ENCODE peak calls at places on chromosomes 1 and 21, in five cellular contexts. One of them, this sample, is unnamed.

GRCh38 chr1:152886758-152887409 is 8.8 kb downstream of the SMCP start:
- DNase-seq in heart left ventricle: no peak
- DNase-seq in cardiac muscle cell: no peak
- DNase-seq in fibroblast of pulmonary artery: no peak
- DNase-seq in adipocyte: no peak
- DNase-seq in this sample: no peak

GRCh38 chr1:22848374-22848773 is 124.3 kb downstream of the LACTBL1 start:
- DNase-seq in heart left ventricle: no peak
- DNase-seq in cardiac muscle cell: no peak
- DNase-seq in fibroblast of pulmonary artery: no peak
- DNase-seq in adipocyte: no peak
- DNase-seq in this sample: no peak

GRCh38 chr1:161531986-161532875 is 7.9 kb downstream of the HSPA6 start:
- DNase-seq in heart left ventricle: no peak
- DNase-seq in cardiac muscle cell: peak; percentile 43
- DNase-seq in fibroblast of pulmonary artery: no peak
- DNase-seq in adipocyte: peak; percentile 43
- DNase-seq in this sample: peak; percentile 25

GRCh38 chr1:101183388-101183699 is 53.5 kb upstream of the S1PR1 start:
- DNase-seq in heart left ventricle: no peak
- DNase-seq in cardiac muscle cell: peak; percentile 51
- DNase-seq in fibroblast of pulmonary artery: peak; percentile 66
- DNase-seq in adipocyte: no peak
- DNase-seq in this sample: peak; percentile 59

GRCh38 chr1:223775054-223775453 is 62.7 kb downstream of the CAPN2 start:
- DNase-seq in heart left ventricle: no peak
- DNase-seq in cardiac muscle cell: no peak
- DNase-seq in fibroblast of pulmonary artery: peak; percentile 75
- DNase-seq in adipocyte: peak; percentile 59
- DNase-seq in this sample: peak; percentile 20

GRCh38 chr1:19808351-19808750 is 6.7 kb downstream of the RNF186 start:
- DNase-seq in heart left ventricle: no peak
- DNase-seq in cardiac muscle cell: no peak
- DNase-seq in fibroblast of pulmonary artery: no peak
- DNase-seq in adipocyte: no peak
- DNase-seq in this sample: no peak

GRCh38 chr21:46581780-46582307 is 23.0 kb downstream of the S100B start:
- DNase-seq in heart left ventricle: no peak
- DNase-seq in cardiac muscle cell: no peak
- DNase-seq in fibroblast of pulmonary artery: no peak
- DNase-seq in adipocyte: no peak
- DNase-seq in this sample: no peak

GRCh38 chr1:247077234-247077633 is 1.4 kb downstream of the ZNF670 start:
- DNase-seq in heart left ventricle: no peak
- DNase-seq in cardiac muscle cell: peak; percentile 3
- DNase-seq in fibroblast of pulmonary artery: peak; percentile 17
- DNase-seq in adipocyte: peak; percentile 23
- DNase-seq in this sample: peak; percentile 12

GRCh38 chr1:201602413-201603265 is 63.7 kb downstream of the NAV1 start:
- DNase-seq in heart left ventricle: no peak
- DNase-seq in cardiac muscle cell: peak; percentile 83
- DNase-seq in fibroblast of pulmonary artery: peak; percentile 79
- DNase-seq in adipocyte: peak; percentile 94
- DNase-seq in this sample: peak; percentile 83

GRCh38 chr1:85313888-85314696 is 37.7 kb upstream of the BCL10 start:
- DNase-seq in heart left ventricle: peak; percentile 51
- DNase-seq in cardiac muscle cell: peak; percentile 89
- DNase-seq in fibroblast of pulmonary artery: peak; percentile 90
- DNase-seq in adipocyte: peak; percentile 96
- DNase-seq in this sample: peak; percentile 94

GRCh38 chr1:206982216-206982615 is 12.0 kb upstream of the FCAMR start:
- DNase-seq in heart left ventricle: no peak
- DNase-seq in cardiac muscle cell: peak; percentile 62
- DNase-seq in fibroblast of pulmonary artery: peak; percentile 59
- DNase-seq in adipocyte: peak; percentile 70
- DNase-seq in this sample: peak; percentile 51

GRCh38 chr1:209051598-209051997 is 531.9 kb upstream of the CAMK1G start:
- DNase-seq in heart left ventricle: no peak
- DNase-seq in cardiac muscle cell: no peak
- DNase-seq in fibroblast of pulmonary artery: no peak
- DNase-seq in adipocyte: no peak
- DNase-seq in this sample: no peak

GRCh38 chr1:41673806-41674205 is 189.3 kb upstream of the EDN2 start:
- DNase-seq in heart left ventricle: no peak
- DNase-seq in cardiac muscle cell: no peak
- DNase-seq in fibroblast of pulmonary artery: no peak
- DNase-seq in adipocyte: no peak
- DNase-seq in this sample: no peak

GRCh38 chr1:112706505-112707216 is at the start of gene RHOC:
- DNase-seq in heart left ventricle: peak; percentile 85
- DNase-seq in cardiac muscle cell: peak; percentile 52
- DNase-seq in fibroblast of pulmonary artery: peak; percentile 42
- DNase-seq in adipocyte: peak; percentile 87
- DNase-seq in this sample: peak; percentile 36

GRCh38 chr1:190373705-190374336 is 103.8 kb downstream of the BRINP3 start:
- DNase-seq in heart left ventricle: no peak
- DNase-seq in cardiac muscle cell: peak; percentile 52
- DNase-seq in fibroblast of pulmonary artery: peak; percentile 49
- DNase-seq in adipocyte: peak; percentile 10
- DNase-seq in this sample: peak; percentile 0

GRCh38 chr1:47418681-47419272 is 2.7 kb downstream of the FOXE3 start:
- DNase-seq in heart left ventricle: no peak
- DNase-seq in cardiac muscle cell: no peak
- DNase-seq in fibroblast of pulmonary artery: no peak
- DNase-seq in adipocyte: no peak
- DNase-seq in this sample: no peak

GRCh38 chr1:47418122-47418521 is 2.0 kb downstream of the FOXE3 start:
- DNase-seq in heart left ventricle: no peak
- DNase-seq in cardiac muscle cell: no peak
- DNase-seq in fibroblast of pulmonary artery: no peak
- DNase-seq in adipocyte: no peak
- DNase-seq in this sample: no peak

GRCh38 chr1:47415728-47416318 is at the start of gene FOXE3:
- DNase-seq in heart left ventricle: no peak
- DNase-seq in cardiac muscle cell: no peak
- DNase-seq in fibroblast of pulmonary artery: no peak
- DNase-seq in adipocyte: no peak
- DNase-seq in this sample: no peak

GRCh38 chr1:47417129-47418044 is 1.3 kb downstream of the FOXE3 start:
- DNase-seq in heart left ventricle: no peak
- DNase-seq in cardiac muscle cell: no peak
- DNase-seq in fibroblast of pulmonary artery: no peak
- DNase-seq in adipocyte: no peak
- DNase-seq in this sample: no peak

DNA sequence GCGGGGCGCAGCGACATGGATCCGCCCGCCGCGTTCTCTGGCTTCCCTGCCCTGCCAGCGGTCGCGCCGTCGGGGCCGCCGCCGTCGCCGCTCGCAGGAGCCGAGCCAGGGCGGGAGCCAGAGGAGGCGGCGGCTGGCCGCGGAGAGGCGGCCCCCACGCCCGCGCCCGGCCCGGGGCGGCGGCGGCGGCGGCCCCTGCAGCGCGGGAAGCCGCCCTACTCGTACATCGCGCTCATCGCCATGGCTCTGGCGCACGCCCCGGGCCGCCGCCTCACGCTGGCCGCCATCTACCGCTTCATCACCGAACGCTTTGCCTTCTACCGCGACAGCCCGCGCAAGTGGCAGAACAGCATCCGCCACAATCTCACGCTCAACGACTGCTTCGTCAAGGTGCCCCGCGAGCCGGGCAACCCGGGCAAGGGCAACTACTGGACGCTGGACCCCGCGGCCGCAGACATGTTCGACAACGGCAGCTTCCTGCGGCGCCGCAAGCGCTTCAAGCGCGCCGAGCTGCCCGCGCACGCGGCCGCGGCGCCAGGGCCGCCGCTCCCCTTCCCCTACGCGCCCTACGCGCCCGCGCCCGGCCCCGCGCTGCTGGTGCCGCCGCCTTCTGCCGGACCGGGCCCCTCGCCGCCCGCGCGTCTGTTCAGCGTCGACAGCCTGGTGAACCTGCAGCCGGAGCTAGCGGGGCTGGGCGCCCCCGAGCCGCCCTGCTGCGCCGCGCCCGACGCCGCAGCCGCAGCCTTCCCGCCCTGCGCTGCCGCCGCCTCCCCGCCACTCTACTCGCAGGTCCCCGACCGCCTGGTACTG is 439 bp downstream of the FOXE3 start:
- DNase-seq in heart left ventricle: no peak
- DNase-seq in cardiac muscle cell: no peak
- DNase-seq in fibroblast of pulmonary artery: no peak
- DNase-seq in adipocyte: peak; percentile 34
- DNase-seq in this sample: no peak
- H3K4me3 ChIP-seq in heart left ventricle: no peak overlapping the region
- H3K4me3 ChIP-seq in cardiac muscle cell: peak overlapping the region; percentile 23
- H3K4me3 ChIP-seq in fibroblast of pulmonary artery: peak overlapping the region; percentile 12
- H3K4me3 ChIP-seq in adipocyte: peak overlapping the region; percentile 65
- H3K4me3 ChIP-seq in this sample: peak overlapping the region; percentile 26

GRCh38 chr1:214439352-214440119 is 111.9 kb downstream of the PTPN14 start:
- DNase-seq in heart left ventricle: no peak
- DNase-seq in cardiac muscle cell: peak; percentile 51
- DNase-seq in fibroblast of pulmonary artery: peak; percentile 67
- DNase-seq in adipocyte: no peak
- DNase-seq in this sample: peak; percentile 62
- H3K4me3 ChIP-seq in heart left ventricle: no peak overlapping the region
- H3K4me3 ChIP-seq in cardiac muscle cell: no peak overlapping the region
- H3K4me3 ChIP-seq in fibroblast of pulmonary artery: no peak overlapping the region
- H3K4me3 ChIP-seq in adipocyte: no peak overlapping the region
- H3K4me3 ChIP-seq in this sample: no peak overlapping the region

DNA sequence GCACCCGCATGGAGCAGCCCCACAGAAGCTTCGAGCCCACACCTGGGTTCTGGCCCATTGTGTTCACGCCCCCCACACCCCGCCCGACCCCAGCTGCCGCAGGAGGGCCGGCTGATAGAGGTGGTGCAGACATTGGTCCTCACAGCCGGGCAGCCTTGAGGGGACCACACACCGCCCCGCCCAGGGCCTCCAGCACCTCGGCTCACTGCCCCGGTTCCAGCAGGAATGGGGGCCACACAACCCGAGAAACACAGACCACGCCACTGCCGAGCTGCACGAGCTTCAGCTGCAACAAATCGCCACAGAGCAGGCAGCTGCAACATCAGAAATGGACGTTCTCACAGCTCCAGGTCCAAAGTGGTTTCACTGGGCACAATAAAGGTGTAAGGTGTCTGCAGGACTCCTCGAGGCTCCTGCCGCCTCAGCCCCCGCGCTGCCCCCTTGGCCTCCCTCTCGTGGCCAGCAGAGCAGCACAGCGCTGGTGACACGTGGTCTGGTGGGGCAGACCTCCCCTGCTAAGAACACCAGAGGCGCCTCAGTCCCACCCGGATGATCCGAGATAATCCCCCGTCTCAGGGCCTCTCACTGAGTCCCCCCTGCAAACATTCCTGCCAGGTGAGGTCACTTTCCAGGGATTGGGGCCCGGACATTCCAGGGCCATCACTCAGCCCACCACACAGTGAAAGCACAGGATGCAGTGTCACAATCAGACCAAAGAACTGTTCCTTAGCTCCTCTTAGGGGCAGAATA is 62.3 kb upstream of the ADARB1 start:
- DNase-seq in heart left ventricle: no peak
- DNase-seq in cardiac muscle cell: peak; percentile 89
- DNase-seq in fibroblast of pulmonary artery: peak; percentile 89
- DNase-seq in adipocyte: peak; percentile 86
- DNase-seq in this sample: peak; percentile 82
- H3K4me3 ChIP-seq in heart left ventricle: no peak overlapping the region
- H3K4me3 ChIP-seq in cardiac muscle cell: no peak overlapping the region
- H3K4me3 ChIP-seq in fibroblast of pulmonary artery: no peak overlapping the region
- H3K4me3 ChIP-seq in adipocyte: peak overlapping the region; percentile 38
- H3K4me3 ChIP-seq in this sample: no peak overlapping the region

DNA sequence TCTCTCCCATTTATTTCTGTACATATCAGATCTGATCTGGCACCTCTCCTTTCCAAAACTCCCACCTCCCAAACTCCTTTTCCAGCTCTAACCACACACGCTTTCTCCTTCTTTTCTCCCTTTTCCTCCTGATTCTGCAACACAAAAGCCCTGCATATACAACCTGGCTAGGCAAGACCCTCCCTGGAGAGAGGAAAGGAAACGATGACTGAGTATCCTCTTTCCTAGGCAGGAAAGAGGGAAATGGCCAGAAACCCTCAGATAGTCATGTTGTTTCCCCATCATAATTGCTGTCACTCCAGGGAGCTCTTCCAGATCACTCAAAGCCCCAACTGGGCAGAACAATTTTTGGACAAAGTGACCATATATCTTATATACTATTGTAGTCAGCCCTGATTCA is 32.3 kb upstream of the PRELP start:
- DNase-seq in heart left ventricle: no peak
- DNase-seq in cardiac muscle cell: no peak
- DNase-seq in fibroblast of pulmonary artery: no peak
- DNase-seq in adipocyte: no peak
- DNase-seq in this sample: no peak
- H3K4me3 ChIP-seq in heart left ventricle: no peak overlapping the region
- H3K4me3 ChIP-seq in cardiac muscle cell: no peak overlapping the region
- H3K4me3 ChIP-seq in fibroblast of pulmonary artery: no peak overlapping the region
- H3K4me3 ChIP-seq in adipocyte: no peak overlapping the region
- H3K4me3 ChIP-seq in this sample: no peak overlapping the region

DNA sequence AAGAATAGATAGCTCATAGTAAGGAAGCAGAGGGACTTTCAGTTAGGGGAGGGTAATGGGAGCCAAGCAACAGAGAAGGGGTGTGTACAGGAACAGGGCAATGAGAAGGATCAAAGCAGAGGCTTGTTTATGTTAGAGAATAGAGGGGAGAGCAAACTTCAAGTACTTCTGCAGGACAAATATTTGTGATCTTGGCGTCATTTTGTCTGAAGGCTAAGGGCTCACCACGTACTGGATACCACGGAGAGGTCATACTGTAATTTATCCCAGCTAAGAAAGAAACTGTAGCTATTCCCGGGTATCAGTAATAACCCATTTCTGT is 136.6 kb downstream of the RWDD3 start:
- DNase-seq in heart left ventricle: no peak
- DNase-seq in cardiac muscle cell: no peak
- DNase-seq in fibroblast of pulmonary artery: no peak
- DNase-seq in adipocyte: no peak
- DNase-seq in this sample: no peak
- H3K4me3 ChIP-seq in heart left ventricle: no peak overlapping the region
- H3K4me3 ChIP-seq in cardiac muscle cell: no peak overlapping the region
- H3K4me3 ChIP-seq in fibroblast of pulmonary artery: no peak overlapping the region
- H3K4me3 ChIP-seq in adipocyte: no peak overlapping the region
- H3K4me3 ChIP-seq in this sample: no peak overlapping the region

GRCh38 chr21:26572668-26573381 is at the start of gene CYYR1:
- DNase-seq in heart left ventricle: peak; percentile 34
- DNase-seq in cardiac muscle cell: peak; percentile 7
- DNase-seq in fibroblast of pulmonary artery: no peak
- DNase-seq in adipocyte: peak; percentile 33
- DNase-seq in this sample: no peak
- H3K4me3 ChIP-seq in heart left ventricle: peak within 1 kb of the TSS; percentile 55
- H3K4me3 ChIP-seq in cardiac muscle cell: peak within 1 kb of the TSS; percentile 71
- H3K4me3 ChIP-seq in fibroblast of pulmonary artery: peak within 1 kb of the TSS; percentile 19
- H3K4me3 ChIP-seq in adipocyte: peak within 1 kb of the TSS; percentile 62
- H3K4me3 ChIP-seq in this sample: peak within 1 kb of the TSS; percentile 5

DNA sequence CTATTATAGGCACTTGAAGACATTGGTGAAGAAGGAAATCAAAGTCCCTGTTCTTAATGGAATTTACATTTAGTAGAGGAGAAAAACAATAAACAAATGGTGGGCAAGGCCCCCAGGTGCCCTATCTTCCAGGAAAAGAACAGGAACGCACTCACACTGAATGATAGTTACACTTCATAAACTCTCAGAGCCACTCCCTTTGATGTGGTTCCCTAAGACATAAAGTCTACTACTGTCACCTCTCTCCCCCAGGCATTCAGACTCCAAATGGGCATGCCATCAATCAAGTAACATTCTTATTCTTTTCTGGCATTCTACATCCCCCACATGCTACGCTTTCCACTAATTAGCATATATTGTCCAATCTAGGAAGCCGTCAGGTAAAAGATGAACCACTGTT is 36.6 kb upstream of the PIGC start:
- DNase-seq in heart left ventricle: no peak
- DNase-seq in cardiac muscle cell: no peak
- DNase-seq in fibroblast of pulmonary artery: no peak
- DNase-seq in adipocyte: no peak
- DNase-seq in this sample: no peak
- H3K4me3 ChIP-seq in heart left ventricle: no peak overlapping the region
- H3K4me3 ChIP-seq in cardiac muscle cell: no peak overlapping the region
- H3K4me3 ChIP-seq in fibroblast of pulmonary artery: no peak overlapping the region
- H3K4me3 ChIP-seq in adipocyte: no peak overlapping the region
- H3K4me3 ChIP-seq in this sample: no peak overlapping the region

This sample was measured in cardiac fibroblast.